ENCODE peak calls at places on chromosomes 5 and 9, in four cellular contexts. M is heart left ventricle, G is upper lobe of right lung, Y is esophagus squamous epithelium. L is an unnamed sample. For H3K4me1, the result is how much of the 10 kb centered on the place peaks cover.

GRCh38 chr9:36148652-36149051 is 12.1 kb downstream of the GLIPR2 start:
- DNase-seq in Y (peak), M (peak), G (peak), L (no peak)

GRCh38 chr5:124420952-124421351 is 325.5 kb downstream of the ZNF608 start:
- DNase-seq in G (no peak), Y (no peak), M (no peak), L (no peak)

GRCh38 chr9:14089051-14089798 is 224.7 kb downstream of the NFIB start:
- DNase-seq in G (no peak), M (no peak), Y (no peak), L (no peak)

GRCh38 chr9:125091121-125091520 is 52.2 kb downstream of the SCAI start:
- DNase-seq in Y (no peak), M (no peak), G (no peak), L (no peak)

GRCh38 chr9:86036555-86036954 is 62.8 kb downstream of the GOLM1 start:
- DNase-seq in M (no peak), Y (no peak), G (no peak), L (no peak)

GRCh38 chr5:144585716-144586115 is 415.0 kb downstream of the KCTD16 start:
- DNase-seq in M (no peak), Y (no peak), G (no peak), L (no peak)

GRCh38 chr5:35213608-35214007 is 16.7 kb downstream of the PRLR start:
- DNase-seq in G (no peak), Y (no peak), M (no peak), L (no peak)

GRCh38 chr5:113760486-113760885 is 247.0 kb downstream of the YTHDC2 start:
- DNase-seq in M (no peak), G (no peak), Y (no peak), L (no peak)

GRCh38 chr5:127802477-127802865 is 99.3 kb downstream of the CCDC192 start:
- DNase-seq in M (no peak), Y (no peak), G (no peak), L (no peak)

GRCh38 chr5:40165789-40166728 is 513.7 kb upstream of the PTGER4 start:
- DNase-seq in G (no peak), M (no peak), Y (no peak), L (no peak)

GRCh38 chr9:122402403-122403268 is 31.8 kb downstream of the PTGS1 start:
- DNase-seq in M (no peak), Y (no peak), G (no peak), L (no peak)

GRCh38 chr5:77015938-77016569 is 14.2 kb upstream of the AGGF1 start:
- DNase-seq in G (no peak), Y (no peak), M (no peak), L (no peak)

GRCh38 chr5:133758641-133759040 is 146.3 kb upstream of the FSTL4 start:
- DNase-seq in Y (no peak), M (no peak), G (no peak), L (no peak)

GRCh38 chr5:14946813-14947640 is 75.4 kb upstream of the ANKH start:
- DNase-seq in M (no peak), G (no peak), Y (no peak), L (no peak)

GRCh38 chr5:150060471-150060870 is 25.9 kb downstream of the CSF1R start:
- DNase-seq in M (no peak), G (no peak), Y (no peak), L (no peak)

GRCh38 chr9:33437235-33437634 is 10.2 kb downstream of the AQP3 start:
- DNase-seq in Y (no peak), M (no peak), G (no peak), L (no peak)

GRCh38 chr9:126569036-126569435 is 44.7 kb upstream of the LMX1B start:
- DNase-seq in Y (no peak), M (no peak), G (no peak), L (no peak)

GRCh38 chr9:91611582-91611981 is 187.9 kb upstream of the NFIL3 start:
- DNase-seq in M (no peak), Y (no peak), G (no peak), L (no peak)

GRCh38 chr5:136749016-136749415 is 383.7 kb upstream of the TRPC7 start:
- DNase-seq in Y (no peak), G (no peak), M (no peak), L (no peak)

GRCh38 chr9:27460225-27461023 is 63.7 kb upstream of the IFNK start:
- DNase-seq in Y (no peak), G (no peak), M (no peak), L (no peak)

GRCh38 chr5:41009228-41009627 is 61.9 kb downstream of the MROH2B start:
- DNase-seq in G (no peak), Y (no peak), M (no peak), L (no peak)

GRCh38 chr9:136539427-136540412 is 6.1 kb downstream of the NOTCH1 start:
- DNase-seq in M (peak), G (peak), Y (peak), L (peak)
- H3K4me1 ChIP-seq in M (under half), G (half or more), Y (half or more), L (half or more)

GRCh38 chr5:83364322-83365299 is 106.9 kb upstream of the VCAN start:
- DNase-seq in Y (no peak), M (no peak), G (no peak), L (no peak)

GRCh38 chr5:83363111-83363510 is 108.4 kb upstream of the VCAN start:
- DNase-seq in Y (no peak), M (no peak), G (no peak), L (no peak)

GRCh38 chr5:83362526-83362925 is 109.0 kb upstream of the VCAN start:
- DNase-seq in G (no peak), M (no peak), Y (no peak), L (no peak)

GRCh38 chr5:83360573-83360972 is 111.0 kb upstream of the VCAN start:
- DNase-seq in M (no peak), Y (no peak), G (no peak), L (no peak)

GRCh38 chr5:83363876-83364275 is 107.7 kb upstream of the VCAN start:
- DNase-seq in M (no peak), G (no peak), Y (no peak), L (no peak)
- H3K4me1 ChIP-seq in M (under half), G (under half), Y (under half), L (under half)

DNA sequence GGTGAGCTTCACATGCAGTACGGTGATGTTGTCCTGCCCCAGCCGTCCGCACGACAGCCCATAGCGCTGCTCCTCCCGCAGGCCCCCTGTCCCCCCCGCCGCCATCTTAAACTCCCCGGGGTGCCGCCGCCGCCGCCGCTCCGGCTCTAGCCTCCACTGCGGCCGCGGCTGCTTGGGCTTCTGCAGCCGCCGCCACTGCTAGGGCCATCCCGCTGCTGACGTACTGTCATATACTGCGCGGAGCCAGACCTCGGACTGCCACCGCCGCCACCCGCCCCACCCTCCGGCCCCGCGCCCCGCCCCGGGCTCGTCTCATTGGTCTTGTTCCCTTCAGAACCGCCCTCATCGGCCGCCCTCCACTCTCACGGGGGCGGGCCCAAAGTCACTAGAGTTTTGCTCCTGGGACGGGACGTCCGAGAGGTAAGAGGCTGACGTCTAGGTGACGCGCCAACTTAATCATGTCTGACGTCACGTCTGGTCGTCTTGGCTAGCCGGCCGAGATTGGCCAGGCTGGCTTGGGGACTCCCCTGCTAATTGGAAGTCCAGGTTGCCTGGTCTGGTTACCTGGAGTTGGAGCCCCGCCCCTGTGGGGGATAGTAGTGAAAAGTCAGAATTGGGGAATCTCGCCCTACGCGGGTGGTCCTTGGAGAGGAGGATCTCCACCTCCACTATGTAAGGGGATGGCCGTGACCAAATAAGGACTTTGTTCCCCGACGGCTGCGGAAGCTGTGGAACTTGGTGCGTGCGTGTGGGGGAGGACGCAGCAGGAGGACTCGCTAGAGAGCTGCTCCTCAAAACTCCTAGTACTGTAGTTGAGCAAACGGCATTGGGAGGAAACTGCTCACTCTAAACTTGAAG is at the start of gene ELL2:
- DNase-seq in M (peak), Y (peak), G (peak), L (peak)
- H3K4me1 ChIP-seq in M (under half), Y (under half), G (under half), L (under half)

GRCh38 chr5:618450-618849 is 6.3 kb downstream of the CEP72 start:
- DNase-seq in Y (no peak), G (peak), M (no peak), L (no peak)
- H3K4me1 ChIP-seq in Y (under half), G (under half), M (under half), L (under half)

DNA sequence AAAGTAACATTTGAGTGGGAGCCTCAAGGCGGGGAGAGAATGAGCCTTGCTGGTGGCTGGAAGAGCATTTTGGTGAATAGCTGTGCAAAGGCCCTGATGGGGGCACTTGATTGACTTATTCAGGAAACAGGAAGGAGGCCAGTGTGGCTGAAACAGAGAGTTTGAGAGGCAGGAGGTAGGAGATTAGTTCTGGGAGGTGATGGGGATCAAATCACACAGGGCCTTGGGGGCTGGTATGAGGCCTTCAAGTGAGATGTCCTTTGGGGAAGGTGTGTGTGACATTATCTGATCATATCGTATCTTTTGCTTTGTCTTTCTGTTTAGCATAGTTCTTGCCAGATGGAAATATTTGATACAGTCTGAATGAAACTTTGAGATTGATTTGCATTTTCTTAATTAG is 172.3 kb downstream of the TENT4A start:
- DNase-seq in M (no peak), Y (no peak), G (no peak), L (no peak)
- H3K4me1 ChIP-seq in M (under half), Y (under half), G (under half), L (under half)

GRCh38 chr5:129499208-129499852 is 39.2 kb downstream of the ADAMTS19 start:
- DNase-seq in G (no peak), Y (no peak), M (no peak), L (no peak)
- H3K4me1 ChIP-seq in G (under half), Y (under half), M (under half), L (under half)

DNA sequence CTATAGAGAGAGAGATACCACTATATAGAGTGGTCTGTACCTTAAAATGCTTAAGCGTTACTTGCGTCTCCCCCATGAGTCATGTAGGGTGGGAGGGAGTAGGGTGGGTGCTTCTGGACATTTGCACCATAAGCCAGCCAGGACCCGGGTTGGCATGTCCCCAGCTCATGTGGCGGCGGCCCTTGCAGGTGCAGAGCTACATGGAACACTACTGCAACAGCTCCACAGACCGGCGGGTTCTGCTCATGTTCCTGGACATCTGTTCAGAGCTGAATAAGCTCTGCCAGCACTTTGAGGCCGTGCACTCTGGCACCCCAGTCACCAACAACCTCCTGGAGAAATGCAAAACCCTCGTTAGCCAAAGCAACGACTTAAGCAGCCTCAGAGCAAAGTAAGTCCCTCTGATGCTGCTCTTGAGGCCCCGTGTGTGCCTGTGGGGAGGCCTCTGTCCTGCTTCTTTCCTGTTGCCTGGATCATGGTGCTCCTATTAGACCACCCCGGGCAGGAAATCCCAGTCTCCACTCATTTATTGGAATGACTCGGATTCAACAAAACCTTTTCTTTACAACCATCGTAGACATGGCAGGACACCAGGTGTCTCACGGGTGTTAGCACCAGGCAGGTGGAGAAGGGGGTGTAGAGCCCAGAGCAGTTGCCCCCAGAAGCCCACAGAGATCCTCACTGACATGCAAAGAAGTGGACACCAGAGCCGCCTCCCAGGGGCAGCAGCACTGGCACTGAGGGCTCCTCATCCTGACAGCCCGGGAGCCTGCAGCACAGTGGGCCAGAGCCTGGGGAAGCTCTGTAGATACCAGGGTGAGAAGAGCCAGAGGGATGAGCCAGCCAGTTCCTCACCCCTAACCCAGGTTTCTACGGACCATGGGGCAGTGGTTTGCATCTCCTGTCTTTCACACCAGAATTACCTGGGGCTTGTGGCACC is 8.8 kb downstream of the SPACA9 start:
- DNase-seq in Y (no peak), M (no peak), G (no peak), L (no peak)
- H3K4me1 ChIP-seq in Y (under half), M (under half), G (under half), L (under half)